ENCODE peak calls at places on chromosome 18, in six cellular contexts. B is pancreas, M is ovary, F is astrocyte, G is breast epithelium, Z is thyroid gland. K is an unnamed sample. For H3K4me1, the result is how much of the 10 kb centered on the place peaks cover.

GRCh38 chr18:46220116-46220515 is 115.9 kb downstream of the HAUS1 start:
- DNase-seq in B (no peak), M (no peak), F (peak), G (no peak), Z (no peak), K (no peak)

GRCh38 chr18:21241224-21242131 is 554 bp upstream of the GREB1L start:
- DNase-seq in B (peak), M (peak), F (no peak), G (no peak), Z (peak), K (peak)

GRCh38 chr18:46374850-46375249 is 270.7 kb downstream of the HAUS1 start:
- DNase-seq in B (no peak), M (no peak), F (no peak), G (peak), Z (peak), K (no peak)

GRCh38 chr18:61893971-61894750 is 1.4 kb upstream of the RNF152 start:
- DNase-seq in B (peak), M (peak), F (no peak), G (peak), Z (peak), K (peak)

GRCh38 chr18:48874233-48874632 is 76.5 kb downstream of the SMAD7 start:
- DNase-seq in B (no peak), M (no peak), F (no peak), G (no peak), Z (no peak), K (no peak)

GRCh38 chr18:61595615-61596014 is 262.4 kb downstream of the CDH20 start:
- DNase-seq in B (no peak), M (no peak), F (peak), G (no peak), Z (no peak), K (no peak)

GRCh38 chr18:74381621-74382350 is 66.1 kb downstream of the C18orf63 start:
- DNase-seq in B (no peak), M (no peak), F (no peak), G (no peak), Z (no peak), K (no peak)

GRCh38 chr18:44895176-44895798 is 214.6 kb downstream of the SETBP1 start:
- DNase-seq in B (no peak), M (no peak), F (peak), G (no peak), Z (peak), K (peak)

GRCh38 chr18:44699571-44700261 is 19.0 kb downstream of the SETBP1 start:
- DNase-seq in B (no peak), M (no peak), F (no peak), G (no peak), Z (no peak), K (peak)

GRCh38 chr18:11668441-11669169 is 20.5 kb upstream of the GNAL start:
- DNase-seq in B (no peak), M (no peak), F (no peak), G (no peak), Z (no peak), K (no peak)

GRCh38 chr18:58552057-58552461 is 76.8 kb downstream of the ALPK2 start:
- DNase-seq in B (no peak), M (no peak), F (peak), G (no peak), Z (no peak), K (no peak)

GRCh38 chr18:13386891-13387801 is 168.6 kb downstream of the LDLRAD4 start:
- DNase-seq in B (no peak), M (no peak), F (no peak), G (peak), Z (no peak), K (peak)

GRCh38 chr18:48896875-48897511 is 53.8 kb downstream of the SMAD7 start:
- DNase-seq in B (peak), M (no peak), F (no peak), G (no peak), Z (peak), K (peak)

GRCh38 chr18:35005963-35006577 is 35.1 kb upstream of the MAPRE2 start:
- DNase-seq in B (no peak), M (no peak), F (peak), G (no peak), Z (no peak), K (no peak)

GRCh38 chr18:40249390-40250080 is 1705.5 kb upstream of the PIK3C3 start:
- DNase-seq in B (no peak), M (no peak), F (peak), G (no peak), Z (no peak), K (no peak)

GRCh38 chr18:56565596-56566355 is 72.6 kb downstream of the TXNL1 start:
- DNase-seq in B (no peak), M (no peak), F (peak), G (no peak), Z (no peak), K (no peak)

GRCh38 chr18:46338213-46338612 is 234.0 kb downstream of the HAUS1 start:
- DNase-seq in B (no peak), M (no peak), F (no peak), G (no peak), Z (no peak), K (no peak)

GRCh38 chr18:24631238-24632025 is 171.0 kb downstream of the HRH4 start:
- DNase-seq in B (no peak), M (no peak), F (no peak), G (no peak), Z (no peak), K (peak)

GRCh38 chr18:41871229-41872000 is 83.6 kb upstream of the PIK3C3 start:
- DNase-seq in B (no peak), M (no peak), F (no peak), G (no peak), Z (no peak), K (no peak)

GRCh38 chr18:50401888-50402287 is 27.0 kb downstream of the SKA1 start:
- DNase-seq in B (peak), M (peak), F (peak), G (peak), Z (peak), K (peak)

GRCh38 chr18:50397023-50397422 is 22.2 kb downstream of the SKA1 start:
- DNase-seq in B (no peak), M (no peak), F (no peak), G (no peak), Z (no peak), K (no peak)

GRCh38 chr18:47492691-47493090 is 241.2 kb upstream of the SKOR2 start:
- DNase-seq in B (no peak), M (no peak), F (no peak), G (no peak), Z (no peak), K (no peak)

GRCh38 chr18:52950153-52950552 is 610.2 kb downstream of the DCC start:
- DNase-seq in B (no peak), M (no peak), F (no peak), G (no peak), Z (no peak), K (no peak)

GRCh38 chr18:79797518-79798345 is at the start of gene KCNG2:
- DNase-seq in B (peak), M (no peak), F (no peak), G (peak), Z (peak), K (peak)
- H3K4me3 ChIP-seq in B (no peak), M (no peak), F (no peak), G (peak), Z (peak), K (peak)

GRCh38 chr18:70200286-70200685 is 5.2 kb downstream of the RTTN start:
- DNase-seq in B (no peak), M (no peak), F (no peak), G (no peak), Z (no peak), K (no peak)

GRCh38 chr18:70207181-70207580 is 1.7 kb upstream of the RTTN start:
- DNase-seq in B (no peak), M (no peak), F (no peak), G (no peak), Z (no peak), K (no peak)

DNA sequence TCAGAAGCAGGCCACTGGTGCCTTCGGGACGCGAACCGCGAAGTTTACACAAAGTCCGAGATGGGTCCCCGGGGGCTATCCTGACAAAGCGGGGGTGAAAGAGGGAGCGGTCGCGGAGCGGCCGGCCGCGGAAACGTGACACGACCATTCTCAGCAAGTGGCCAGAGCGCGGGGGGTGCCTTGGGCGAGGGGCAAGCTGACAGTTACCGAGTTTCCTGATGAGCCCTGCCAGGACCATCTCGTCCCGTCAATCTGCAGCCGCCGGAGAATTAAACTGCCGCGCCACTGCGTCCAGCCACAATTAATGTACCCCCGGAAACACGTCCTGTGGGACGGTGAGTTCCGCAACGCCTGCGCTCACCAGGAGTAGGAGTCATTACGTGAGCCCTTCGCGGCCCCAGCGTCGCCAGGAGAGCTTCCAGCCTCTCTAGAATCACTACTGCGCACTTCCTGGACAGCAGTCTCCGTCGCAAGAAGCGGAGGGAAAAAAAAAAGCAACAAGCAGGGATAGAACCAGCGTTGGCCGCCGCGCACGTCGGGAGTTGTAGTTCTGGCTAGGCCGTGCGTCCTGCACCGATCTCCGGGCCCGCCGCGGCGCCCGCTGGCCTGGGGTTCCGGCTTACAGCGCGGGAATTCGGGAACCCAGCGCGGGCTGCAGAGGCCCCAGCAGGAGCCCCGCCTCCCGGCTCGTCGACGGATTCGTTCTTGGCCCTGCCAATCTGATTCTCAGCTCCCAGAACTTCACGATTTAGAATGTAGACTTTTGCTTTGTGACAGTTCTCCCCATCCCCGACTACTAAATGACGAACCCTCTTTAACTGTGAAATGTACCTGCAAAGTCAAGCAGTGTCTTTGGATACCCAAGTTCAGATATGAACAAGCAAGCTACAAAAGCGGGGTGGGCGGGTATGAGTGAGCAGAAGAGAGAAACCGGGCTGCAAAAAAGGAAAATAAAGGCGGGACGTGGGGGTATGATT is at the start of gene RTTN:
- DNase-seq in B (peak), M (peak), F (peak), G (peak), Z (peak), K (peak)
- H3K27ac ChIP-seq in B (peak), M (peak), F (peak), G (peak), Z (peak), K (peak)

GRCh38 chr18:9925795-9926194 is 12.0 kb downstream of the VAPA start:
- DNase-seq in B (no peak), M (no peak), F (no peak), G (no peak), Z (no peak), K (no peak)

GRCh38 chr18:9926223-9926894 is 12.5 kb downstream of the VAPA start:
- DNase-seq in B (no peak), M (no peak), F (no peak), G (no peak), Z (no peak), K (no peak)

GRCh38 chr18:9926977-9927376 is 13.2 kb downstream of the VAPA start:
- DNase-seq in B (no peak), M (no peak), F (no peak), G (no peak), Z (no peak), K (no peak)

GRCh38 chr18:9924371-9924943 is 10.6 kb downstream of the VAPA start:
- DNase-seq in B (no peak), M (no peak), F (no peak), G (no peak), Z (no peak), K (no peak)

GRCh38 chr18:9925369-9925768 is 11.6 kb downstream of the VAPA start:
- DNase-seq in B (no peak), M (no peak), F (peak), G (no peak), Z (no peak), K (no peak)
- H3K4me1 ChIP-seq in B (half or more), M (under half), F (under half), G (under half), Z (under half), K (under half)

DNA sequence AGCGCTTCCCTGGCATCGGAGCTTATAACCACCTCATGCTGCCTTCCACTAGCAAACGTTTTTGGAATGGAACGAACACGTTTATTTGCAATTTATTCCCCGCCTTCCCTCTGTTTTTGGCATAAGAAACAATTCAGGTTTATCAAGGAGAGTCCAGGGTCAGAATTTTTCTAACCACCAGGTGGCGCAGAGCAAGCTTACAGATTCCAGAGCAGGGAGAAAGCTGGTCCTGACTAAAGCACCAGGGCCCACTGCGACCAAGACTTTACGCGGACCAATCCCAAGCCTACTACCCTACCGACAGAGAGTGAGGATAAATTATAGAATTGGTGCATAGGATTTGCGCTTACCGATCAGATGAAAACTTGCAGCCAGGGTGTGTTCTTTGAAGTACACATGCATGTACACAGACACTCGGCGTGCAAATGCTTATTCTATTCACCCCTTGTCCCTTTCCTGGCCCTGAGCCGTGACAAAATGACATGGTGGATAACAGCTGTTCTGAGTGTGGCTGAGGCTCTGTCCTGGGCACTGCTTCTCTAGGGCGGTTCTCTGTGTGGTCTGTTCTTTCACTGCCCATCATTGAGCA is 34.7 kb downstream of the NAPG start:
- DNase-seq in B (peak), M (peak), F (peak), G (peak), Z (peak), K (peak)
- H3K4me3 ChIP-seq in B (no peak), M (no peak), F (no peak), G (peak), Z (peak), K (peak)

DNA sequence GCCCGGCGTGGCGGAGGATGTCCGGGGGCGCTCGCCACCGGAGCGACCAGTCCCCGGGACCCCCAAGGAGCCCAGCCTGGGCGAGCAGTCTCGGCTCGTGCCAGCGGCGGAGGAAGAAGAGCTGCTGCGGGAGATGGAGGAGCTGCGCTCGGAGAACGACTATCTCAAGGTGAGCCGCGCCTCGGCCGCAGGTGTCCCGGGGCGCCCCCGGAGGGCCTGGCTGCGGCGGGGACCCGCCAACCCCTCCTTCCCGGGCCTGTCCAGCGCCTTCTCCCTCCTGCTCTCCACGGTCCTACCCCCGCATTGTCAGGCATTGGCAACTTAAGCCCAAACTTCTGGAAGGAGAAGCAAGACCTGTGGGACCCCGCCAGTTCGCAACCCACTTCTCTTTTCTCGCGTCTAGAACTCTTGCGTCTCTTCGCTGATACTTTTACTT is 1.2 kb downstream of the MTCL1 start:
- DNase-seq in B (peak), M (peak), F (no peak), G (no peak), Z (peak), K (no peak)
- H3K27ac ChIP-seq in B (no peak), M (peak), F (peak), G (peak), Z (no peak), K (no peak)

DNA sequence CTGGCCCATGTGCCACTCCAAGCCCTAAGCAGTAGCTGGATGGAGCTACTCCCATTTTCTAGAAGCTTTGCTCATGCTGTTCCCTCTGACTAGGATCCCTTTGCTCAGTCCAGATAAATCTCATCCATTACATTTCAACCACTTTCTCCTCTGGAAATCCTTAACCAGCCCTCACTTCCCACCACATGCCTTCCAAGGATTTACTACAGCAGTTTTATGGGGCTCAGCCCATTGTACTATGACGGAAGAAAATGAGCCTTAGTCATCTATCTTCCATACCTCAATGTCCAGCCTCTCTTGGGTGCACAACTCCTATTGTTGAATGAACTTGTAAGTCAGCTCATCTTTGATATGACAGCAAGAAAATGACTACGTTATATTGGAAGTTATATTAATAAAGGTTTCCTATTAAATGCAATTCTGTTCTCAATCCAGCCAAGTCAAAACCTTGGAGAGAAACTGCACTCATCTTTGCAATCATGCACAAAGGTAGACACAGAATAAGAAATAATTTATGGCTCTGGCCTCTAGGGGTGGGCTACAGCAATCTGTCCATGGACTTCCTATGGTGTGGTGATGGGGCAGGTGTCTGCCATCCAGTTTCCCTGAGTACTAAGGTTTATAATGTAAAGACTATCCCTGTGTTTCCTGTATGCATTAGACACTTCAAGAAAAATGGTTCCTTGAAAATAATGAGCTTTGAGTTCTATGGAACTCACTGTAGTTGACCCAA is 3.4 kb downstream of the B4GALT6 start:
- DNase-seq in B (no peak), M (no peak), F (no peak), G (no peak), Z (no peak), K (no peak)
- H3K4me1 ChIP-seq in B (under half), M (under half), F (under half), G (under half), Z (under half), K (under half)

DNA sequence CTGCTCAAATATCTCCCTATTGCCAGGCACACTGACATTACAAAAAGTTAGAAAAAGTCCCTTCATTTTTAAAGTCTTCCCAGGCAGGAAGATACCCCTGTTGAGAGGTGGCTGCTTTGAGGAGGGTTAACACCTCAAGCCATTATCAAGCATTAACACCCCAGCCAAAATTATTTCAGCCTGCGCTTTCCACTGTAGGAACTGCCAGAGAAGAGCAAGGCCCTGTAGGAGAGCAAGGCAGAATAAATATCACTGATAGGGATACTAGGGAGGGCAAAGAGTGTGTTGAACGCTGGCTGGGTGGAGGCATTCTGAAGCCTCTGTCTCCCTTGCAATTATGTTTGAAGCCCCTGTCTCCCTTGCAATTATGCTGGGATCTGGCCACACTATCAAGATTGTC is 1020.7 kb upstream of the CELF4 start:
- DNase-seq in B (no peak), M (no peak), F (no peak), G (no peak), Z (no peak), K (no peak)
- H3K4me3 ChIP-seq in B (no peak), M (no peak), F (no peak), G (no peak), Z (no peak), K (no peak)

K was measured in right cardiac atrium.